ENCODE peak calls at places on chromosomes 4 and X, in nine cellular contexts. One of them, this sample, is unnamed.

GRCh38 chr4:165926307-165926706 is 53.3 kb downstream of the TLL1 start:
- DNase-seq in Right ventricle myocardium superior: no peak
- DNase-seq in right lobe of liver: no peak
- DNase-seq in stimulated activated CD8-positive, alpha-beta memory T cell treated with anti-CD3 and anti-CD28 coated beads, Interleukin-2, amount 100 ng/mL, for 48 hours: no peak
- DNase-seq in AG20443: no peak
- DNase-seq in cardiac fibroblast: no peak
- DNase-seq in endodermal cell: no peak
- DNase-seq in brain microvascular endothelial cell: no peak
- DNase-seq in tibial artery: no peak
- DNase-seq in this sample: no peak

GRCh38 chrX:47283015-47283771 is 50.4 kb downstream of the USP11 start:
- DNase-seq in Right ventricle myocardium superior: no peak
- DNase-seq in right lobe of liver: no peak
- DNase-seq in stimulated activated CD8-positive, alpha-beta memory T cell treated with anti-CD3 and anti-CD28 coated beads, Interleukin-2, amount 100 ng/mL, for 48 hours: no peak
- DNase-seq in AG20443: peak
- DNase-seq in cardiac fibroblast: peak
- DNase-seq in endodermal cell: no peak
- DNase-seq in brain microvascular endothelial cell: peak
- DNase-seq in tibial artery: no peak
- DNase-seq in this sample: peak

GRCh38 chr4:88054909-88055308 is 47.5 kb downstream of the PKD2 start:
- DNase-seq in Right ventricle myocardium superior: no peak
- DNase-seq in right lobe of liver: peak
- DNase-seq in stimulated activated CD8-positive, alpha-beta memory T cell treated with anti-CD3 and anti-CD28 coated beads, Interleukin-2, amount 100 ng/mL, for 48 hours: no peak
- DNase-seq in AG20443: peak
- DNase-seq in cardiac fibroblast: peak
- DNase-seq in endodermal cell: peak
- DNase-seq in brain microvascular endothelial cell: peak
- DNase-seq in tibial artery: no peak
- DNase-seq in this sample: no peak

GRCh38 chr4:55311792-55312490 is 34.1 kb upstream of the SRD5A3 start:
- DNase-seq in Right ventricle myocardium superior: no peak
- DNase-seq in right lobe of liver: no peak
- DNase-seq in stimulated activated CD8-positive, alpha-beta memory T cell treated with anti-CD3 and anti-CD28 coated beads, Interleukin-2, amount 100 ng/mL, for 48 hours: no peak
- DNase-seq in AG20443: no peak
- DNase-seq in cardiac fibroblast: peak
- DNase-seq in endodermal cell: no peak
- DNase-seq in brain microvascular endothelial cell: peak
- DNase-seq in tibial artery: no peak
- DNase-seq in this sample: no peak

GRCh38 chr4:3821580-3822229 is 55.5 kb downstream of the ADRA2C start:
- DNase-seq in Right ventricle myocardium superior: peak
- DNase-seq in right lobe of liver: peak
- DNase-seq in stimulated activated CD8-positive, alpha-beta memory T cell treated with anti-CD3 and anti-CD28 coated beads, Interleukin-2, amount 100 ng/mL, for 48 hours: no peak
- DNase-seq in AG20443: no peak
- DNase-seq in cardiac fibroblast: no peak
- DNase-seq in endodermal cell: no peak
- DNase-seq in brain microvascular endothelial cell: no peak
- DNase-seq in tibial artery: no peak
- DNase-seq in this sample: no peak

GRCh38 chrX:72019487-72019886 is 108.8 kb downstream of the NHSL2 start:
- DNase-seq in Right ventricle myocardium superior: no peak
- DNase-seq in right lobe of liver: no peak
- DNase-seq in stimulated activated CD8-positive, alpha-beta memory T cell treated with anti-CD3 and anti-CD28 coated beads, Interleukin-2, amount 100 ng/mL, for 48 hours: no peak
- DNase-seq in AG20443: no peak
- DNase-seq in cardiac fibroblast: no peak
- DNase-seq in endodermal cell: peak
- DNase-seq in brain microvascular endothelial cell: no peak
- DNase-seq in tibial artery: no peak
- DNase-seq in this sample: no peak

GRCh38 chr4:101953949-101954348 is 163.4 kb downstream of the BANK1 start:
- DNase-seq in Right ventricle myocardium superior: no peak
- DNase-seq in right lobe of liver: no peak
- DNase-seq in stimulated activated CD8-positive, alpha-beta memory T cell treated with anti-CD3 and anti-CD28 coated beads, Interleukin-2, amount 100 ng/mL, for 48 hours: no peak
- DNase-seq in AG20443: peak
- DNase-seq in cardiac fibroblast: peak
- DNase-seq in endodermal cell: peak
- DNase-seq in brain microvascular endothelial cell: peak
- DNase-seq in tibial artery: no peak
- DNase-seq in this sample: no peak

GRCh38 chr4:185235480-185236154 is 26.2 kb downstream of the SNX25 start:
- DNase-seq in Right ventricle myocardium superior: no peak
- DNase-seq in right lobe of liver: no peak
- DNase-seq in stimulated activated CD8-positive, alpha-beta memory T cell treated with anti-CD3 and anti-CD28 coated beads, Interleukin-2, amount 100 ng/mL, for 48 hours: no peak
- DNase-seq in AG20443: no peak
- DNase-seq in cardiac fibroblast: peak
- DNase-seq in endodermal cell: peak
- DNase-seq in brain microvascular endothelial cell: peak
- DNase-seq in tibial artery: no peak
- DNase-seq in this sample: no peak

GRCh38 chrX:15916704-15917084 is 62.1 kb upstream of the AP1S2 start:
- DNase-seq in Right ventricle myocardium superior: no peak
- DNase-seq in right lobe of liver: no peak
- DNase-seq in stimulated activated CD8-positive, alpha-beta memory T cell treated with anti-CD3 and anti-CD28 coated beads, Interleukin-2, amount 100 ng/mL, for 48 hours: no peak
- DNase-seq in AG20443: no peak
- DNase-seq in cardiac fibroblast: peak
- DNase-seq in endodermal cell: no peak
- DNase-seq in brain microvascular endothelial cell: no peak
- DNase-seq in tibial artery: no peak
- DNase-seq in this sample: no peak

GRCh38 chrX:53263597-53264094 is 17.7 kb downstream of the IQSEC2 start:
- DNase-seq in Right ventricle myocardium superior: no peak
- DNase-seq in right lobe of liver: no peak
- DNase-seq in stimulated activated CD8-positive, alpha-beta memory T cell treated with anti-CD3 and anti-CD28 coated beads, Interleukin-2, amount 100 ng/mL, for 48 hours: peak
- DNase-seq in AG20443: peak
- DNase-seq in cardiac fibroblast: peak
- DNase-seq in endodermal cell: no peak
- DNase-seq in brain microvascular endothelial cell: peak
- DNase-seq in tibial artery: no peak
- DNase-seq in this sample: no peak

GRCh38 chrX:9117851-9118250 is 83.9 kb upstream of the FAM9B start:
- DNase-seq in Right ventricle myocardium superior: no peak
- DNase-seq in right lobe of liver: no peak
- DNase-seq in stimulated activated CD8-positive, alpha-beta memory T cell treated with anti-CD3 and anti-CD28 coated beads, Interleukin-2, amount 100 ng/mL, for 48 hours: no peak
- DNase-seq in AG20443: peak
- DNase-seq in cardiac fibroblast: no peak
- DNase-seq in endodermal cell: no peak
- DNase-seq in brain microvascular endothelial cell: no peak
- DNase-seq in tibial artery: no peak
- DNase-seq in this sample: no peak

GRCh38 chr4:165207016-165207430 is 338 bp upstream of the KLHL2 start:
- DNase-seq in Right ventricle myocardium superior: no peak
- DNase-seq in right lobe of liver: no peak
- DNase-seq in stimulated activated CD8-positive, alpha-beta memory T cell treated with anti-CD3 and anti-CD28 coated beads, Interleukin-2, amount 100 ng/mL, for 48 hours: no peak
- DNase-seq in AG20443: no peak
- DNase-seq in cardiac fibroblast: no peak
- DNase-seq in endodermal cell: no peak
- DNase-seq in brain microvascular endothelial cell: peak
- DNase-seq in tibial artery: no peak
- DNase-seq in this sample: no peak

GRCh38 chr4:61079427-61079826 is 120.7 kb upstream of the ADGRL3 start:
- DNase-seq in Right ventricle myocardium superior: no peak
- DNase-seq in right lobe of liver: no peak
- DNase-seq in stimulated activated CD8-positive, alpha-beta memory T cell treated with anti-CD3 and anti-CD28 coated beads, Interleukin-2, amount 100 ng/mL, for 48 hours: no peak
- DNase-seq in AG20443: no peak
- DNase-seq in cardiac fibroblast: no peak
- DNase-seq in endodermal cell: no peak
- DNase-seq in brain microvascular endothelial cell: no peak
- DNase-seq in tibial artery: no peak
- DNase-seq in this sample: no peak

GRCh38 chr4:43757147-43757546 is 691.5 kb downstream of the KCTD8 start:
- DNase-seq in Right ventricle myocardium superior: no peak
- DNase-seq in right lobe of liver: no peak
- DNase-seq in stimulated activated CD8-positive, alpha-beta memory T cell treated with anti-CD3 and anti-CD28 coated beads, Interleukin-2, amount 100 ng/mL, for 48 hours: no peak
- DNase-seq in AG20443: no peak
- DNase-seq in cardiac fibroblast: no peak
- DNase-seq in endodermal cell: peak
- DNase-seq in brain microvascular endothelial cell: no peak
- DNase-seq in tibial artery: no peak
- DNase-seq in this sample: no peak

GRCh38 chr4:151202851-151203455 is 74.0 kb upstream of the PRSS48 start:
- DNase-seq in Right ventricle myocardium superior: no peak
- DNase-seq in right lobe of liver: no peak
- DNase-seq in stimulated activated CD8-positive, alpha-beta memory T cell treated with anti-CD3 and anti-CD28 coated beads, Interleukin-2, amount 100 ng/mL, for 48 hours: no peak
- DNase-seq in AG20443: peak
- DNase-seq in cardiac fibroblast: peak
- DNase-seq in endodermal cell: no peak
- DNase-seq in brain microvascular endothelial cell: peak
- DNase-seq in tibial artery: no peak
- DNase-seq in this sample: no peak

GRCh38 chrX:101265869-101266428 is 25.2 kb downstream of the TAF7L start:
- DNase-seq in Right ventricle myocardium superior: no peak
- DNase-seq in right lobe of liver: no peak
- DNase-seq in stimulated activated CD8-positive, alpha-beta memory T cell treated with anti-CD3 and anti-CD28 coated beads, Interleukin-2, amount 100 ng/mL, for 48 hours: no peak
- DNase-seq in AG20443: peak
- DNase-seq in cardiac fibroblast: peak
- DNase-seq in endodermal cell: no peak
- DNase-seq in brain microvascular endothelial cell: peak
- DNase-seq in tibial artery: no peak
- DNase-seq in this sample: no peak

GRCh38 chrX:80765226-80765625 is 44.5 kb downstream of the BRWD3 start:
- DNase-seq in Right ventricle myocardium superior: no peak
- DNase-seq in right lobe of liver: no peak
- DNase-seq in stimulated activated CD8-positive, alpha-beta memory T cell treated with anti-CD3 and anti-CD28 coated beads, Interleukin-2, amount 100 ng/mL, for 48 hours: no peak
- DNase-seq in AG20443: peak
- DNase-seq in cardiac fibroblast: peak
- DNase-seq in endodermal cell: no peak
- DNase-seq in brain microvascular endothelial cell: peak
- DNase-seq in tibial artery: no peak
- DNase-seq in this sample: no peak

GRCh38 chrX:10106801-10107200 is 50.0 kb upstream of the CLCN4 start:
- DNase-seq in Right ventricle myocardium superior: no peak
- DNase-seq in right lobe of liver: no peak
- DNase-seq in stimulated activated CD8-positive, alpha-beta memory T cell treated with anti-CD3 and anti-CD28 coated beads, Interleukin-2, amount 100 ng/mL, for 48 hours: peak
- DNase-seq in AG20443: no peak
- DNase-seq in cardiac fibroblast: no peak
- DNase-seq in endodermal cell: no peak
- DNase-seq in brain microvascular endothelial cell: no peak
- DNase-seq in tibial artery: no peak
- DNase-seq in this sample: no peak

GRCh38 chr4:68148795-68149685 is 19.4 kb upstream of the TMPRSS11F start:
- DNase-seq in Right ventricle myocardium superior: no peak
- DNase-seq in right lobe of liver: no peak
- DNase-seq in stimulated activated CD8-positive, alpha-beta memory T cell treated with anti-CD3 and anti-CD28 coated beads, Interleukin-2, amount 100 ng/mL, for 48 hours: no peak
- DNase-seq in AG20443: no peak
- DNase-seq in cardiac fibroblast: no peak
- DNase-seq in endodermal cell: no peak
- DNase-seq in brain microvascular endothelial cell: no peak
- DNase-seq in tibial artery: no peak
- DNase-seq in this sample: no peak

GRCh38 chr4:78610546-78611214 is 59.1 kb downstream of the ANXA3 start:
- DNase-seq in Right ventricle myocardium superior: no peak
- DNase-seq in right lobe of liver: no peak
- DNase-seq in stimulated activated CD8-positive, alpha-beta memory T cell treated with anti-CD3 and anti-CD28 coated beads, Interleukin-2, amount 100 ng/mL, for 48 hours: no peak
- DNase-seq in AG20443: no peak
- DNase-seq in cardiac fibroblast: peak
- DNase-seq in endodermal cell: no peak
- DNase-seq in brain microvascular endothelial cell: no peak
- DNase-seq in tibial artery: no peak
- DNase-seq in this sample: no peak

GRCh38 chr4:31984872-31985271 is 1264.7 kb downstream of the PCDH7 start:
- DNase-seq in Right ventricle myocardium superior: no peak
- DNase-seq in right lobe of liver: no peak
- DNase-seq in stimulated activated CD8-positive, alpha-beta memory T cell treated with anti-CD3 and anti-CD28 coated beads, Interleukin-2, amount 100 ng/mL, for 48 hours: no peak
- DNase-seq in AG20443: no peak
- DNase-seq in cardiac fibroblast: peak
- DNase-seq in endodermal cell: no peak
- DNase-seq in brain microvascular endothelial cell: peak
- DNase-seq in tibial artery: no peak
- DNase-seq in this sample: no peak

GRCh38 chr4:76535603-76536380 is 100.8 kb downstream of the SHROOM3 start:
- DNase-seq in Right ventricle myocardium superior: no peak
- DNase-seq in right lobe of liver: no peak
- DNase-seq in stimulated activated CD8-positive, alpha-beta memory T cell treated with anti-CD3 and anti-CD28 coated beads, Interleukin-2, amount 100 ng/mL, for 48 hours: no peak
- DNase-seq in AG20443: no peak
- DNase-seq in cardiac fibroblast: no peak
- DNase-seq in endodermal cell: no peak
- DNase-seq in brain microvascular endothelial cell: peak
- DNase-seq in tibial artery: no peak
- DNase-seq in this sample: no peak

GRCh38 chrX:150459168-150459567 is 96.1 kb downstream of the MAMLD1 start:
- DNase-seq in Right ventricle myocardium superior: no peak
- DNase-seq in right lobe of liver: no peak
- DNase-seq in stimulated activated CD8-positive, alpha-beta memory T cell treated with anti-CD3 and anti-CD28 coated beads, Interleukin-2, amount 100 ng/mL, for 48 hours: no peak
- DNase-seq in AG20443: no peak
- DNase-seq in cardiac fibroblast: no peak
- DNase-seq in endodermal cell: no peak
- DNase-seq in brain microvascular endothelial cell: no peak
- DNase-seq in tibial artery: no peak
- DNase-seq in this sample: no peak

GRCh38 chrX:114774691-114775090 is 190.8 kb downstream of the HTR2C start:
- DNase-seq in Right ventricle myocardium superior: no peak
- DNase-seq in right lobe of liver: no peak
- DNase-seq in stimulated activated CD8-positive, alpha-beta memory T cell treated with anti-CD3 and anti-CD28 coated beads, Interleukin-2, amount 100 ng/mL, for 48 hours: no peak
- DNase-seq in AG20443: no peak
- DNase-seq in cardiac fibroblast: peak
- DNase-seq in endodermal cell: peak
- DNase-seq in brain microvascular endothelial cell: no peak
- DNase-seq in tibial artery: no peak
- DNase-seq in this sample: no peak

GRCh38 chr4:79652232-79652631 is 244.2 kb upstream of the GK2 start:
- DNase-seq in Right ventricle myocardium superior: no peak
- DNase-seq in right lobe of liver: no peak
- DNase-seq in stimulated activated CD8-positive, alpha-beta memory T cell treated with anti-CD3 and anti-CD28 coated beads, Interleukin-2, amount 100 ng/mL, for 48 hours: no peak
- DNase-seq in AG20443: peak
- DNase-seq in cardiac fibroblast: peak
- DNase-seq in endodermal cell: no peak
- DNase-seq in brain microvascular endothelial cell: peak
- DNase-seq in tibial artery: no peak
- DNase-seq in this sample: no peak

GRCh38 chrX:3697701-3698279 is 15.7 kb downstream of the PRKX start:
- DNase-seq in Right ventricle myocardium superior: peak
- DNase-seq in right lobe of liver: no peak
- DNase-seq in stimulated activated CD8-positive, alpha-beta memory T cell treated with anti-CD3 and anti-CD28 coated beads, Interleukin-2, amount 100 ng/mL, for 48 hours: no peak
- DNase-seq in AG20443: no peak
- DNase-seq in cardiac fibroblast: no peak
- DNase-seq in endodermal cell: peak
- DNase-seq in brain microvascular endothelial cell: peak
- DNase-seq in tibial artery: peak
- DNase-seq in this sample: no peak

GRCh38 chr4:25174674-25175073 is 14.4 kb upstream of the SEPSECS start:
- DNase-seq in Right ventricle myocardium superior: no peak
- DNase-seq in right lobe of liver: no peak
- DNase-seq in stimulated activated CD8-positive, alpha-beta memory T cell treated with anti-CD3 and anti-CD28 coated beads, Interleukin-2, amount 100 ng/mL, for 48 hours: no peak
- DNase-seq in AG20443: peak
- DNase-seq in cardiac fibroblast: no peak
- DNase-seq in endodermal cell: no peak
- DNase-seq in brain microvascular endothelial cell: no peak
- DNase-seq in tibial artery: no peak
- DNase-seq in this sample: no peak